ENCODE peak calls at places on chromosomes 16 and 17, in nine cellular contexts. V, A, S, B, F, P, T, X and Q are unnamed samples.

GRCh38 chr17:66971730-66972441 is 7.4 kb downstream of the CACNG4 start:
- DNase-seq in V (no peak), A (no peak), S (no peak), B (no peak), F (no peak), P (no peak), T (no peak), X (no peak), Q (no peak)

GRCh38 chr16:78571434-78571833 is 472.0 kb downstream of the WWOX start:
- DNase-seq in V (no peak), A (no peak), S (no peak), B (no peak), F (no peak), P (no peak), T (no peak), X (no peak), Q (no peak)

GRCh38 chr17:56679148-56679766 is 85.8 kb downstream of the NOG start:
- DNase-seq in V (no peak), A (no peak), S (peak), B (no peak), F (no peak), P (no peak), T (no peak), X (no peak), Q (no peak)

GRCh38 chr17:39152134-39152884 is 872 bp upstream of the PLXDC1 start:
- DNase-seq in V (peak), A (no peak), S (peak), B (peak), F (no peak), P (peak), T (no peak), X (no peak), Q (no peak)

GRCh38 chr17:17692353-17693252 is 11.3 kb downstream of the RAI1 start:
- DNase-seq in V (no peak), A (no peak), S (no peak), B (peak), F (no peak), P (no peak), T (no peak), X (no peak), Q (no peak)

GRCh38 chr17:77569846-77570564 is 388.5 kb upstream of the TNRC6C start:
- DNase-seq in V (no peak), A (no peak), S (no peak), B (no peak), F (no peak), P (no peak), T (no peak), X (no peak), Q (no peak)

GRCh38 chr16:26863971-26864370 is 202.8 kb upstream of the C16orf82 start:
- DNase-seq in V (no peak), A (no peak), S (no peak), B (no peak), F (no peak), P (no peak), T (no peak), X (no peak), Q (no peak)

GRCh38 chr16:17083628-17084027 is 387.1 kb downstream of the XYLT1 start:
- DNase-seq in V (no peak), A (no peak), S (no peak), B (peak), F (no peak), P (no peak), T (no peak), X (no peak), Q (no peak)

GRCh38 chr17:72404872-72405271 is 284.1 kb downstream of the SOX9 start:
- DNase-seq in V (no peak), A (no peak), S (no peak), B (no peak), F (no peak), P (no peak), T (no peak), X (no peak), Q (no peak)

GRCh38 chr16:50836121-50836541 is 94.2 kb downstream of the CYLD start:
- DNase-seq in V (no peak), A (no peak), S (no peak), B (no peak), F (no peak), P (no peak), T (no peak), X (no peak), Q (no peak)

GRCh38 chr17:73338050-73338491 is 26.3 kb upstream of the CDC42EP4 start:
- DNase-seq in V (no peak), A (no peak), S (no peak), B (no peak), F (no peak), P (peak), T (no peak), X (no peak), Q (no peak)

GRCh38 chr16:86257546-86257945 is 252.8 kb upstream of the FOXF1 start:
- DNase-seq in V (no peak), A (no peak), S (no peak), B (no peak), F (no peak), P (no peak), T (no peak), X (no peak), Q (no peak)

GRCh38 chr17:63116228-63116627 is 150.2 kb downstream of the TANC2 start:
- DNase-seq in V (no peak), A (no peak), S (no peak), B (no peak), F (no peak), P (no peak), T (no peak), X (no peak), Q (no peak)

GRCh38 chr17:9360610-9361571 is 214.7 kb downstream of the STX8 start:
- DNase-seq in V (peak), A (no peak), S (peak), B (no peak), F (no peak), P (peak), T (no peak), X (no peak), Q (no peak)

GRCh38 chr17:17613708-17614114 is 22.2 kb upstream of the PEMT start:
- DNase-seq in V (peak), A (peak), S (peak), B (no peak), F (no peak), P (peak), T (no peak), X (peak), Q (no peak)

GRCh38 chr17:72931163-72931562 is 161.3 kb downstream of the SLC39A11 start:
- DNase-seq in V (no peak), A (no peak), S (no peak), B (no peak), F (no peak), P (no peak), T (no peak), X (no peak), Q (no peak)

GRCh38 chr17:20997711-20998570 is 44.9 kb downstream of the USP22 start:
- DNase-seq in V (no peak), A (no peak), S (no peak), B (no peak), F (no peak), P (no peak), T (no peak), X (no peak), Q (peak)

GRCh38 chr17:61000911-61001310 is 323.3 kb downstream of the BCAS3 start:
- DNase-seq in V (no peak), A (no peak), S (peak), B (no peak), F (no peak), P (no peak), T (no peak), X (no peak), Q (no peak)

GRCh38 chr16:85626191-85626951 is 13.2 kb downstream of the GSE1 start:
- DNase-seq in V (no peak), A (no peak), S (no peak), B (no peak), F (no peak), P (no peak), T (no peak), X (peak), Q (no peak)

GRCh38 chr17:6589266-6589946 is 33.1 kb upstream of the PITPNM3 start:
- DNase-seq in V (no peak), A (no peak), S (no peak), B (no peak), F (no peak), P (no peak), T (no peak), X (no peak), Q (no peak)

GRCh38 chr17:80886641-80887573 is 104.7 kb upstream of the CHMP6 start:
- DNase-seq in V (no peak), A (no peak), S (no peak), B (peak), F (no peak), P (no peak), T (no peak), X (no peak), Q (peak)

GRCh38 chr17:71759422-71760060 is 361.3 kb upstream of the SOX9 start:
- DNase-seq in V (no peak), A (no peak), S (no peak), B (no peak), F (no peak), P (no peak), T (no peak), X (no peak), Q (no peak)

GRCh38 chr17:65027305-65027704 is 29.2 kb downstream of the GNA13 start:
- DNase-seq in V (no peak), A (no peak), S (peak), B (no peak), F (no peak), P (no peak), T (no peak), X (no peak), Q (no peak)

GRCh38 chr16:28163699-28164584 is 47.8 kb downstream of the XPO6 start:
- DNase-seq in V (no peak), A (no peak), S (peak), B (no peak), F (no peak), P (no peak), T (no peak), X (no peak), Q (no peak)

GRCh38 chr17:68292689-68293040 is 1.4 kb downstream of the ARSG start:
- DNase-seq in V (no peak), A (no peak), S (no peak), B (no peak), F (no peak), P (no peak), T (no peak), X (no peak), Q (no peak)

GRCh38 chr17:69506489-69506888 is 92.0 kb downstream of the MAP2K6 start:
- DNase-seq in V (no peak), A (no peak), S (peak), B (no peak), F (no peak), P (no peak), T (no peak), X (no peak), Q (no peak)

GRCh38 chr16:54051821-54052220 is 234.8 kb downstream of the IRX3 start:
- DNase-seq in V (no peak), A (no peak), S (no peak), B (no peak), F (no peak), P (no peak), T (no peak), X (no peak), Q (no peak)

GRCh38 chr17:37506678-37507077 is 17.0 kb downstream of the DUSP14 start:
- DNase-seq in V (no peak), A (no peak), S (peak), B (no peak), F (no peak), P (no peak), T (no peak), X (no peak), Q (no peak)

GRCh38 chr17:48704521-48704920 is 17.8 kb downstream of the PRAC1 start:
- DNase-seq in V (no peak), A (no peak), S (no peak), B (no peak), F (no peak), P (no peak), T (no peak), X (no peak), Q (no peak)

GRCh38 chr17:55883112-55883511 is 132.3 kb downstream of the PCTP start:
- DNase-seq in V (no peak), A (no peak), S (no peak), B (no peak), F (no peak), P (no peak), T (no peak), X (no peak), Q (no peak)

GRCh38 chr17:42409467-42410351 is 13.3 kb downstream of the CAVIN1 start:
- DNase-seq in V (peak), A (no peak), S (peak), B (no peak), F (no peak), P (peak), T (no peak), X (peak), Q (no peak)

GRCh38 chr16:85781685-85782370 is 17.5 kb downstream of the EMC8 start:
- DNase-seq in V (peak), A (no peak), S (no peak), B (no peak), F (no peak), P (peak), T (peak), X (peak), Q (no peak)

GRCh38 chr16:87931504-87931903 is 4.8 kb downstream of the CA5A start:
- DNase-seq in V (no peak), A (no peak), S (no peak), B (no peak), F (no peak), P (no peak), T (no peak), X (no peak), Q (no peak)

GRCh38 chr16:680967-681745 is 946 bp downstream of the STUB1 start:
- DNase-seq in V (peak), A (no peak), S (peak), B (no peak), F (no peak), P (peak), T (no peak), X (peak), Q (no peak)

GRCh38 chr17:39139137-39139516 is 12.3 kb downstream of the PLXDC1 start:
- DNase-seq in V (no peak), A (no peak), S (peak), B (no peak), F (no peak), P (no peak), T (no peak), X (no peak), Q (no peak)

GRCh38 chr16:19808061-19808621 is 76.5 kb downstream of the GPRC5B start:
- DNase-seq in V (no peak), A (no peak), S (no peak), B (no peak), F (no peak), P (no peak), T (no peak), X (peak), Q (no peak)

GRCh38 chr16:67150058-67150832 is 553 bp downstream of the B3GNT9 start:
- DNase-seq in V (no peak), A (no peak), S (peak), B (peak), F (no peak), P (peak), T (no peak), X (no peak), Q (no peak)

GRCh38 chr17:32015245-32016013 is 8.2 kb downstream of the LRRC37B start:
- DNase-seq in V (no peak), A (no peak), S (peak), B (peak), F (no peak), P (no peak), T (no peak), X (no peak), Q (no peak)